ENCODE peak calls at places on chromosomes 2 and 18, in six cellular contexts. A is hepatocyte; O is neural crest cell; Z is MM.1S; Y is nephron progenitor cell; J is CD4-positive, alpha-beta T cell. Q is an unnamed sample.

GRCh38 chr18:37483221-37483971 is 82.2 kb downstream of the CELF4 start:
- DNase-seq in A (peak), O (peak), Z (peak), Y (peak), J (no peak), Q (no peak)

GRCh38 chr2:129782618-129782960 is 196.9 kb upstream of the RAB6C start:
- DNase-seq in A (no peak), O (no peak), Z (no peak), Y (no peak), J (no peak), Q (no peak)

GRCh38 chr2:24411488-24412146 is 51.3 kb upstream of the ITSN2 start:
- DNase-seq in A (no peak), O (peak), Z (no peak), Y (no peak), J (no peak), Q (no peak)

GRCh38 chr18:9737814-9738160 is 29.7 kb downstream of the RAB31 start:
- DNase-seq in A (peak), O (no peak), Z (no peak), Y (peak), J (no peak), Q (peak)

GRCh38 chr2:238294046-238294392 is 5.6 kb upstream of the PER2 start:
- DNase-seq in A (no peak), O (no peak), Z (no peak), Y (no peak), J (no peak), Q (no peak)

GRCh38 chr18:12283256-12283655 is 24.8 kb upstream of the TUBB6 start:
- DNase-seq in A (no peak), O (no peak), Z (no peak), Y (no peak), J (no peak), Q (no peak)

GRCh38 chr2:240254337-240255164 is 114.1 kb upstream of the OTOS start:
- DNase-seq in A (no peak), O (no peak), Z (no peak), Y (no peak), J (no peak), Q (no peak)

GRCh38 chr2:233530381-233530780 is 36.2 kb downstream of the USP40 start:
- DNase-seq in A (no peak), O (no peak), Z (peak), Y (no peak), J (no peak), Q (no peak)

GRCh38 chr2:63780483-63781155 is 61.1 kb upstream of the UGP2 start:
- DNase-seq in A (no peak), O (no peak), Z (no peak), Y (no peak), J (no peak), Q (no peak)

GRCh38 chr2:172335731-172336130 is 91.7 kb upstream of the ITGA6 start:
- DNase-seq in A (peak), O (no peak), Z (no peak), Y (no peak), J (no peak), Q (no peak)

GRCh38 chr18:49227456-49227855 is 233.0 kb downstream of the DYM start:
- DNase-seq in A (no peak), O (no peak), Z (no peak), Y (no peak), J (peak), Q (no peak)

GRCh38 chr2:224764565-224765236 is 48.5 kb upstream of the CCDC195 start:
- DNase-seq in A (no peak), O (no peak), Z (no peak), Y (no peak), J (no peak), Q (no peak)

GRCh38 chr2:218780851-218781690 is 876 bp upstream of the CYP27A1 start:
- DNase-seq in A (peak), O (no peak), Z (no peak), Y (no peak), J (no peak), Q (no peak)

GRCh38 chr18:28588884-28589549 is 412.1 kb upstream of the CDH2 start:
- DNase-seq in A (no peak), O (no peak), Z (no peak), Y (no peak), J (no peak), Q (no peak)

GRCh38 chr2:195447353-195447975 is 209.6 kb upstream of the SLC39A10 start:
- DNase-seq in A (no peak), O (no peak), Z (no peak), Y (no peak), J (no peak), Q (no peak)

GRCh38 chr2:169579044-169579443 is 5.1 kb upstream of the PPIG start:
- DNase-seq in A (no peak), O (no peak), Z (no peak), Y (no peak), J (no peak), Q (no peak)

GRCh38 chr18:13502585-13502984 is 223.8 kb downstream of the FAM210A start:
- DNase-seq in A (no peak), O (no peak), Z (no peak), Y (no peak), J (no peak), Q (no peak)

GRCh38 chr2:36568533-36569246 is 29.3 kb downstream of the FEZ2 start:
- DNase-seq in A (no peak), O (no peak), Z (no peak), Y (no peak), J (no peak), Q (no peak)

GRCh38 chr2:9297156-9297555 is 90.5 kb downstream of the ASAP2 start:
- DNase-seq in A (no peak), O (no peak), Z (no peak), Y (no peak), J (no peak), Q (no peak)

GRCh38 chr2:19435815-19436214 is 77.4 kb upstream of the OSR1 start:
- DNase-seq in A (no peak), O (no peak), Z (no peak), Y (no peak), J (no peak), Q (no peak)

GRCh38 chr18:58580623-58581022 is 48.3 kb downstream of the ALPK2 start:
- DNase-seq in A (no peak), O (no peak), Z (no peak), Y (no peak), J (no peak), Q (no peak)

GRCh38 chr2:121583555-121583954 is 52.9 kb downstream of the RNU4ATAC start:
- DNase-seq in A (no peak), O (no peak), Z (no peak), Y (no peak), J (no peak), Q (no peak)

GRCh38 chr2:96874099-96874831 is 4.4 kb upstream of the SEMA4C start:
- DNase-seq in A (no peak), O (no peak), Z (no peak), Y (no peak), J (no peak), Q (no peak)

GRCh38 chr2:10434885-10435419 is 13.2 kb downstream of the ODC1 start:
- DNase-seq in A (peak), O (peak), Z (peak), Y (peak), J (peak), Q (peak)

GRCh38 chr2:208781166-208781565 is 374.6 kb downstream of the PTH2R start:
- DNase-seq in A (no peak), O (no peak), Z (no peak), Y (no peak), J (no peak), Q (no peak)

GRCh38 chr2:149701241-149701640 is 113.7 kb upstream of the MMADHC start:
- DNase-seq in A (peak), O (no peak), Z (no peak), Y (no peak), J (no peak), Q (no peak)

GRCh38 chr18:44637210-44638051 is 43.3 kb upstream of the SETBP1 start:
- DNase-seq in A (peak), O (no peak), Z (no peak), Y (no peak), J (no peak), Q (no peak)

GRCh38 chr18:43627833-43628370 is 350.6 kb upstream of the SYT4 start:
- DNase-seq in A (no peak), O (no peak), Z (no peak), Y (no peak), J (no peak), Q (no peak)

GRCh38 chr2:100603945-100604633 is 41.3 kb downstream of the PDCL3 start:
- DNase-seq in A (no peak), O (no peak), Z (no peak), Y (no peak), J (no peak), Q (no peak)

GRCh38 chr2:129780316-129781282 is 198.9 kb upstream of the RAB6C start:
- DNase-seq in A (no peak), O (no peak), Z (no peak), Y (no peak), J (no peak), Q (no peak)

GRCh38 chr18:24398515-24398914 is 891 bp upstream of the OSBPL1A start:
- DNase-seq in A (peak), O (no peak), Z (no peak), Y (peak), J (no peak), Q (no peak)

DNA sequence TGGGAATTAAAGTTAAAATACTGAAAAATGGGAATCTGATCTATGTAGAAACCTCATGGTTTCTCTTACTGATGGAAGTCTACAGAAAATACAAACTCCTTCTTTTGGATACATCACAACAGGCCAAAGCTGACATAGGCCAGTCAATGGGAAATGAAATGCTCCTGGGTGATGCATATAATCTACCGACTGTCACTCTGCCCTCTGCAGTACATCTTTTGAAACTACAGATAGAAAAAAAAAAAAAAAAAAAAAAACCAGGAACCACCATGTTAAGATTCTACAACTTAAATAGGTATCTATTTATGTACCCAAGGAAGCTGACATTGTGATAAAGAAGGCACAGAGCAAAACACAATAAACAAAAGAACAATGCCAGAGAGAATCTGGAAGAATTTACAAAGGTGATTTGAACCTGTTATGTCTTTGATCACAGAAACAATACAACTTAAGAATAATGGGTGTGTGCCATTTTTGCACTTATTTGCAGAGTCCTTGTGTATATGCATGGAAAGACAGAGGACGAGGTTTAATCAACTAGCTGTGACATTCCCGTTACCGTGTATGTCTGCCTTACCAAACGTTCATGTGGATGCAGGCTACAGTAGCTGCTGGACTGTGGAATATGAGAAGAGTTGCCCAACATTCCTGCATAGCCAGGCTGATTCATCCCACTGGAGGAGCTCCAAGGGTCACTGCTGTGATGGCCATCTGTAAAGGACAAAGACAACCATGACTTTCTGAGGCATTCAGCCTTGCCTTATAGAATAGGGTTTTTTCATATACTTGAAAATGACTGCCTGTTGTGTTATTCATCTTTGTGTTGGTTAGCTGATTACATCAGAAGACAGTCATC is 312.7 kb downstream of the TCF4 start:
- DNase-seq in A (no peak), O (no peak), Z (peak), Y (no peak), J (no peak), Q (no peak)
- TF ChIP-seq CTCF in A (no peak), O (no peak), Z (peak), Y (peak), J (no peak), Q (peak)

GRCh38 chr2:54728669-54729120 is 5.2 kb downstream of the EML6 start:
- DNase-seq in A (peak), O (no peak), Z (no peak), Y (no peak), J (no peak), Q (no peak)
- TF ChIP-seq CTCF in A (no peak), O (no peak), Z (no peak), Y (no peak), J (no peak), Q (no peak)

GRCh38 chr2:181755181-181755580 is 74.9 kb upstream of the NEUROD1 start:
- DNase-seq in A (no peak), O (no peak), Z (no peak), Y (no peak), J (no peak), Q (no peak)
- TF ChIP-seq CTCF in A (no peak), O (no peak), Z (no peak), Y (no peak), J (no peak), Q (no peak)

GRCh38 chr2:134254836-134255235 is 964 bp downstream of the MGAT5 start:
- DNase-seq in A (no peak), O (no peak), Z (no peak), Y (no peak), J (no peak), Q (no peak)

GRCh38 chr2:134257965-134258683 is 4.3 kb downstream of the MGAT5 start:
- DNase-seq in A (no peak), O (no peak), Z (no peak), Y (no peak), J (no peak), Q (no peak)

GRCh38 chr2:134257516-134257915 is 3.6 kb downstream of the MGAT5 start:
- DNase-seq in A (no peak), O (no peak), Z (no peak), Y (no peak), J (no peak), Q (no peak)

GRCh38 chr2:134258684-134259408 is 5.0 kb downstream of the MGAT5 start:
- DNase-seq in A (no peak), O (no peak), Z (peak), Y (no peak), J (peak), Q (no peak)

DNA sequence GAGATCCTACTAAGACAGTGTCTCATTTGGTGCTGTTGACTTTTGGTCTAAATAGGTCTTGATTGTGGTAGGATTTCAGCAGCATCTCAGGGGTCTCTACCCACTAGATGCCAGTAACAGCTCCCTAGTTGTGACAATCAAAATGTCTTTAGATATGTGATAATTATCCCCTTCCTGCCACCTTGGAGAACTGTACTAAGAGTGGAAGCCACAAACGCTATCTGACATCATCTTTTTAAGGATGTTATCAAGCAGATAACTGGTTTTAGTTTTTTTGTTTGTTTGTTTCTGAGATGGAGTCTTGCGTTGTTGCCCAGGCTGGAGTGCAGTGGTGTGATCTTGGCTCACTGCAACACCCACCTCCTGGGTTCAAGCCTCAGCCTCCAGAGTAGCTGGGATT is 3.1 kb downstream of the MGAT5 start:
- DNase-seq in A (no peak), O (no peak), Z (no peak), Y (no peak), J (no peak), Q (no peak)
- TF ChIP-seq CTCF in A (no peak), O (no peak), Z (no peak), Y (no peak), J (no peak), Q (no peak)

DNA sequence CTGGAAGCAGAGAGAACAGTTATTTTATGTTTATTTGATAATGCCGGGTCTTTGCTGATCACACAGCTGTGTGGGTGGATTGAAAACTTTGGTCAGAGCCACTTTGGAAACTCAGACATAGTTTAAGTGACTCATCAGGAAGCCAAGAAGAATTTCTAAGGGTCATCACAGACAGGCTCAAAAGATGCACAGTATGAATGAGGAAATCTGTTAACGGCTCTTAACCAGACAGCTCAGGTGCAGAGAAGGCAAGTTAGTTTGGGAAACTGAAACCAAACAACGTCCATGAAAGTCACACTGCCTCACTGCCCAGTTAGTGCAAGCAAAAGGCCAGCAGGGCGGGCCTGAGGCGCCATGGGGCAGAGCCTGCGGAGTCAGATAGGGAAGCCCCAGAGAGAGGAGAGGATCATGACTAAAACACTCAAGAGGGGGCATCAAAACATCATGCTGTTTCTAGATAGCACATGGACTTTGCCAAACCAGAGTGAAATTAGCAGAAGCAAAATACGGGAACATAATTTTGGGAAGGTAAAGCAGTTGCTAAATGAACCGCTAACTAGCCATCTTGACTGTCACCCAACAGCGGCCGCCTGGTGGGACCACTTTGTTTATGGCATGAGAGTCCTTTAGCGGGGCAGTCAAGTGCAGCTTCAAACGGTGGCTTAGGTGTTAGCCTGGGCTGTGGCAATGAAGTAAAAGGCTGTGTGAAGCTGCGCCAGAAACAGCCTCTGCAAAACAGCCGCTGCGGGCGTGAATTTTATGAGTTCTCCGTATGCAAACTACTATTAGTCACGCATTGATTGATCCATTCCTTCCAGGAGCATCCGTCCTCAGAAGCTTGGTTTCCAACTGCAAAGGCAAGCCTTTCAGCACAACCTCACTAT is 101.2 kb downstream of the KCTD18 start:
- DNase-seq in A (peak), O (no peak), Z (peak), Y (peak), J (no peak), Q (no peak)
- TF ChIP-seq CTCF in A (no peak), O (no peak), Z (peak), Y (no peak), J (no peak), Q (no peak)

GRCh38 chr2:191711621-191712020 is 33.7 kb downstream of the NABP1 start:
- DNase-seq in A (no peak), O (no peak), Z (no peak), Y (no peak), J (no peak), Q (no peak)

GRCh38 chr2:191719261-191719660 is 41.3 kb downstream of the NABP1 start:
- DNase-seq in A (no peak), O (no peak), Z (no peak), Y (no peak), J (no peak), Q (no peak)

GRCh38 chr2:191710411-191710900 is 32.5 kb downstream of the NABP1 start:
- DNase-seq in A (no peak), O (no peak), Z (no peak), Y (no peak), J (no peak), Q (no peak)

GRCh38 chr2:191714925-191715324 is 37.0 kb downstream of the NABP1 start:
- DNase-seq in A (no peak), O (no peak), Z (no peak), Y (no peak), J (no peak), Q (no peak)

DNA sequence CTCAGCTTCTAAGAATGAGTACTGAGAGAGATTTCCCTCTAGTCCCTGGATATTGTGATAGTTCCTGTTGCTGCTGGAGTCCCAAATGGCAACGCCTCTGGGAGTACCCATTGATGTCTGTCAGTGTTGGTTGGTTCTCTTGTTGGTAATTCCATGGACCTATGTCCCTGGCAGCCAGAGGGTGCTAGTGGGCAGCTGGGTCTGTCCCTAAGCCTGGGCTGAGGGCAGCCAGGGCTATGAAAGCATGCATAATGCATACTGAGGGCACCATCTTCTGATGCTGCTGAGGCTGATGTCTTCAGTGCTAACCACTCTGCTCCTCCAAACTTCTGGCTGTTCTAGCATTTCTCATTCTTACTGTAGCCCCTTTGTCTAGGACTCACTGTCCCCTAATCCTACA is 35.9 kb downstream of the NABP1 start:
- DNase-seq in A (no peak), O (no peak), Z (no peak), Y (no peak), J (no peak), Q (no peak)
- TF ChIP-seq CTCF in A (no peak), O (no peak), Z (peak), Y (no peak), J (no peak), Q (no peak)